ENCODE peak calls at places on chromosomes 7 and 10, in eight cellular contexts. V is heart right ventricle; H is fibroblast of mammary gland; A is activated CD8-positive, alpha-beta T cell treated with anti-CD3 and anti-CD28 coated beads for 36 hours; O is fibroblast of pulmonary artery; C is stomach; E is ovary; U is PC-3. X is an unnamed sample.

GRCh38 chr7:117385340-117386124 is 41.8 kb downstream of the ASZ1 start:
- DNase-seq in V (no peak), H (peak; percentile 54), A (no peak), O (peak; percentile 51), C (no peak), E (no peak), U (peak; percentile 51), X (no peak)

GRCh38 chr7:157561816-157562410 is 225.1 kb downstream of the DNAJB6 start:
- DNase-seq in V (no peak), H (no peak), A (no peak), O (no peak), C (no peak), E (no peak), U (no peak), X (no peak)

GRCh38 chr10:112967200-112967599 is 17.2 kb downstream of the TCF7L2 start:
- DNase-seq in V (no peak), H (peak; percentile 80), A (no peak), O (no peak), C (no peak), E (no peak), U (peak; percentile 73), X (no peak)

GRCh38 chr10:123743441-123744225 is 77.5 kb downstream of the GPR26 start:
- DNase-seq in V (no peak), H (peak; percentile 5), A (no peak), O (no peak), C (no peak), E (no peak), U (peak; percentile 13), X (no peak)

GRCh38 chr7:17625038-17625437 is 315.3 kb downstream of the SNX13 start:
- DNase-seq in V (no peak), H (peak; percentile 93), A (no peak), O (peak; percentile 60), C (no peak), E (no peak), U (peak; percentile 80), X (no peak)

GRCh38 chr10:126233721-126234120 is 154.6 kb downstream of the ADAM12 start:
- DNase-seq in V (no peak), H (no peak), A (no peak), O (no peak), C (no peak), E (no peak), U (no peak), X (no peak)

GRCh38 chr10:79191951-79192676 is 123.3 kb downstream of the ZMIZ1 start:
- DNase-seq in V (no peak), H (no peak), A (no peak), O (no peak), C (no peak), E (no peak), U (no peak), X (no peak)

GRCh38 chr7:74612015-74612829 is 45.3 kb upstream of the GTF2I start:
- DNase-seq in V (peak; percentile 17), H (no peak), A (no peak), O (peak; percentile 24), C (no peak), E (no peak), U (no peak), X (no peak)

GRCh38 chr10:52451817-52452216 is 137.7 kb downstream of the DKK1 start:
- DNase-seq in V (no peak), H (peak; percentile 71), A (no peak), O (peak; percentile 75), C (no peak), E (no peak), U (peak; percentile 100), X (no peak)

DNA sequence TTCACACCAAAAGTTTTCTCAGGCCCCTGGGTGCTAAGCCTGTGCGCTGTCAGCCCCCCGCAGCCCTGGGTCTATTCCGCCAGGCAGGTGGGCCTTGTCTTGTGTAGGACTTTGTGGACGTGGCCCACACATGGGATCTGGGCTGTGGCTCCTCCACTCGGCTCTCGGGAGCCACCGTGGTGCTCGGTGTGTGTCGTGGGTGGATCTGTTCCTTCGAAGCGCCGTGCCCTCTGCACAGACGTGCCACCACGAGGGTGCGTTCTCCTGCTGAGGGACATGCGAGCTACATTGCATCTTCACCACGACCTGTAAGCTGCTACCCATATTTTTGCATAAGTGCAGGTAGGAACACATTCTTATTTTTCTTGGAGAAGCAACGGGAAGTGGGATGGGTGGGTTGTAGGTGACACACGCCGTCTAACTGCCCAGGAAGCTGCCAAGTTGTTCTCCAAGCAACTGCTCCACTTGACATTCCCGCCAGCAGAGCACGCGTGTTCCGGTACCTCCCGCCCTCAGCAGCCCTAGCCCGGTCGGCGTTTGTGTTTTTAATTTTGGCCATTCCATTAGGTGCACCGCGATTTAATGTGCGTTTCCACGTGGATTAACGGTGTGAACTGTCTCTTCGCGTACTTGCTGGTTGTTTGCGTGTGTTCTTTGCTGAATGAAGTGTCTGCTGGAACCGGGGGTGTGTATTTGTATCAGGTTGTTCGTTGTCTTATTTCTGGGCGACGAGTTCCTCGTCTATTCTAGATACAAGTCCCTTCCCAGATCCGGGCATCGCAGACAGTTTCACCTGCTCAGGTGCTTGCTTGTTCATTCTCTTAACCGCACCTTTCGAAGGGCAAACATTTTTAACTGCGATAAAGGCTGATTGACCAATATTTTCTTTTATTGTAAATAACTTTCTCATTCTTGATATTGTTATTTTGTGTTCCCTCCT is 47.4 kb upstream of the CFAP46 start:
- DNase-seq in V (no peak), H (no peak), A (no peak), O (no peak), C (no peak), E (no peak), U (no peak), X (no peak)
- TF ChIP-seq CTCF in V (no peak), H (no peak), A (no peak), O (no peak), C (no peak), E (no peak), U (no peak), X (no peak)

DNA sequence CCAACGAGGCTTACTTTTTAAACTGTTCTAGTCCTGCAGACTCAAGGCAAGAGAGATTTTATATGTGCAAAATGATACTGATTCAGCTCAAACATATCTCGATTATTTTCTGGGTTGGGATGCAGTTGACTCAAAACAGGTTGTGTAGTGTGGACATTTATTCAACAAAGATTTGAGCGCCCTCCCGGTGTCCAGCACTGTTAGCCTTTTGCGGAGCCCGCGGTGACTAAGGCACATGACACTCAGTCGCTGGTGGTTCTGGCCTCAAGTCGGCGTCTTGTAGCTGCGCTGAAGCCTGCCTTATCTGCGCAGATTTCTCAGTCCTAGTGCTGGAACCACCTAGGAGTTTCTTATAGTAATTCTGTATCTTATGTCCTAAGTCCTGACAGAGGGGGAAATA is 938 bp upstream of the CADPS2 start:
- DNase-seq in V (peak; percentile 66), H (peak; percentile 72), A (peak; percentile 5), O (peak; percentile 73), C (peak; percentile 78), E (peak; percentile 51), U (peak; percentile 64), X (peak; percentile 58)
- TF ChIP-seq CTCF in V (peak; percentile 48), H (peak; percentile 25), A (no peak), O (peak; percentile 40), C (peak; percentile 25), E (no peak), U (peak; percentile 35), X (no peak)

GRCh38 chr7:22110227-22110839 is 164.6 kb upstream of the CDCA7L start:
- DNase-seq in V (no peak), H (peak; percentile 83), A (peak; percentile 80), O (peak; percentile 92), C (peak; percentile 64), E (peak; percentile 50), U (peak; percentile 84), X (peak; percentile 69)

GRCh38 chr7:22110881-22111280 is 165.2 kb upstream of the CDCA7L start:
- DNase-seq in V (no peak), H (no peak), A (no peak), O (no peak), C (no peak), E (no peak), U (no peak), X (no peak)

GRCh38 chr7:22108151-22108845 is 162.6 kb upstream of the CDCA7L start:
- DNase-seq in V (no peak), H (no peak), A (no peak), O (no peak), C (no peak), E (no peak), U (no peak), X (no peak)

GRCh38 chr7:22111661-22112060 is 166.0 kb upstream of the CDCA7L start:
- DNase-seq in V (no peak), H (no peak), A (no peak), O (no peak), C (no peak), E (no peak), U (no peak), X (no peak)

DNA sequence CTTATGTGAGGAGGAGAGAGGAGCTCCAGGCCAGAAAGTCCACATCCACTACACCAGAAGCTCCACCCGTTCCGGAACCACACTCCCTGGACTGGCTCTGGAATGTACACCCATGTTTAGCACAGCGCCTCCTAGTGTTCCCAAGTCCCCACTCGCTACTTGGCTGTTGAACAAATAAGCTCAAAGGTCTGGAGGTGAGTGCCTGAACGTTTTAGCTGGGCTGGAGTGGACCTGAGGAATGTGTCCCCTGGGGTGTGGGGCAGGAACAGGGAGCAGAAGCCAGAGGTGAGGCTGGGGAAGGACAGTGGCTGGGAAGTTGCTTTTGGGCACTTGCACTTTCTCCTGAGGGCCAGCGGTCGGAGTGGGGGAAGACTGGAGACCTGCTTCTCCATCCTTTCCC is 164.1 kb upstream of the CDCA7L start:
- DNase-seq in V (no peak), H (peak; percentile 58), A (peak; percentile 52), O (peak; percentile 60), C (peak; percentile 51), E (no peak), U (peak; percentile 48), X (peak; percentile 45)
- TF ChIP-seq CTCF in V (no peak), H (peak; percentile 59), A (no peak), O (peak; percentile 49), C (no peak), E (no peak), U (no peak), X (no peak)

GRCh38 chr7:102447311-102447710 is 13.9 kb downstream of the ORAI2 start:
- DNase-seq in V (no peak), H (no peak), A (no peak), O (no peak), C (no peak), E (no peak), U (no peak), X (no peak)

GRCh38 chr7:102449136-102449535 is 15.5 kb downstream of the ALKBH4 start:
- DNase-seq in V (no peak), H (no peak), A (no peak), O (no peak), C (no peak), E (no peak), U (no peak), X (no peak)

GRCh38 chr7:102452451-102452850 is 12.2 kb downstream of the ALKBH4 start:
- DNase-seq in V (no peak), H (no peak), A (no peak), O (no peak), C (no peak), E (no peak), U (no peak), X (no peak)

GRCh38 chr7:102451371-102452054 is 13.2 kb downstream of the ALKBH4 start:
- DNase-seq in V (no peak), H (peak; percentile 35), A (no peak), O (no peak), C (no peak), E (no peak), U (no peak), X (no peak)

DNA sequence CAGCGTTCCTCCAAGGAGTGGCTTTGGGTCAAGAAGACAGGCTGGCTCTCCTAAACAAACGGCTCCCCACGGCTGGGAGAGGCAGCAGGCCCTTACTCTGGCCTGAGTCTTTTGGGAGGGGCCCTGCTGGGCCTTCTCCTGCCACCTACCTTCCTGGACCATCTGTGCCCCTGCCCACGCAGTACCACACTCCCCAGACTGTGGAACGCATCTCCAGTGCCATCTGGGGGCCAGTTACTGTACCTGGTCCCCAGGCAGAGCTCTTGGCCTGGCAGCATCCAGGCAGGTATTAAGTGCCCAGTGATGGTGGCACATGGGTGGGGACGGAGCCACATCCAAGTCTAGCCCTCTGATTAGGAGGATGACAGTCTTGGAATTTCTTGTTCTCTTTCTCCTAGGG is 14.4 kb downstream of the ALKBH4 start:
- DNase-seq in V (no peak), H (no peak), A (peak; percentile 68), O (no peak), C (no peak), E (no peak), U (peak; percentile 51), X (no peak)
- TF ChIP-seq CTCF in V (no peak), H (peak; percentile 7), A (peak; percentile 44), O (peak; percentile 3), C (no peak), E (no peak), U (peak; percentile 54), X (no peak)